ENCODE peak calls at places on chromosomes 6 and 20, in seven cellular contexts. D is Peyer's patch, Q is body of pancreas, N is esophagus muscularis mucosa, V is IMR-90, R is GM12878, K is A549. A is an unnamed sample. For H3K4me1, the result is how much of the 10 kb centered on the place peaks cover.

GRCh38 chr20:57568088-57568896 is 7.4 kb downstream of the PCK1 start:
- DNase-seq in D (no peak), Q (no peak), N (no peak), V (no peak), R (no peak), K (no peak), A (no peak)

GRCh38 chr20:63192721-63193120 is 23.2 kb downstream of the YTHDF1 start:
- DNase-seq in D (no peak), Q (no peak), N (no peak), V (no peak), R (no peak), K (no peak), A (no peak)

GRCh38 chr6:161168281-161168891 is 105.5 kb downstream of the AGPAT4 start:
- DNase-seq in D (no peak), Q (no peak), N (no peak), V (peak), R (no peak), K (peak), A (no peak)

GRCh38 chr6:138004423-138005287 is 102.6 kb downstream of the PERP start:
- DNase-seq in D (peak), Q (no peak), N (no peak), V (peak), R (peak), K (peak), A (no peak)

GRCh38 chr6:98927534-98927933 is 20.2 kb downstream of the FBXL4 start:
- DNase-seq in D (no peak), Q (peak), N (no peak), V (no peak), R (no peak), K (no peak), A (no peak)

GRCh38 chr6:2209226-2209809 is 36.1 kb downstream of the GMDS start:
- DNase-seq in D (peak), Q (peak), N (no peak), V (peak), R (peak), K (no peak), A (no peak)

GRCh38 chr6:160494576-160494975 is 146.4 kb downstream of the SLC22A3 start:
- DNase-seq in D (no peak), Q (no peak), N (no peak), V (no peak), R (no peak), K (no peak), A (no peak)

GRCh38 chr6:105608711-105609374 is 206.0 kb upstream of the PREP start:
- DNase-seq in D (no peak), Q (no peak), N (no peak), V (peak), R (no peak), K (peak), A (no peak)

GRCh38 chr6:154164397-154164796 is 125.4 kb downstream of the OPRM1 start:
- DNase-seq in D (no peak), Q (peak), N (no peak), V (peak), R (no peak), K (no peak), A (peak)

GRCh38 chr20:62367136-62367482 is at the start of gene LAMA5:
- DNase-seq in D (peak), Q (peak), N (no peak), V (no peak), R (no peak), K (no peak), A (no peak)

GRCh38 chr6:89805814-89806371 is 13.7 kb downstream of the MDN1 start:
- DNase-seq in D (no peak), Q (no peak), N (no peak), V (no peak), R (no peak), K (no peak), A (no peak)

GRCh38 chr20:23049201-23049932 is at the start of gene THBD:
- DNase-seq in D (peak), Q (peak), N (peak), V (peak), R (no peak), K (peak), A (peak)

GRCh38 chr6:7640607-7641577 is 50.9 kb downstream of the SNRNP48 start:
- DNase-seq in D (no peak), Q (no peak), N (no peak), V (peak), R (no peak), K (peak), A (no peak)

GRCh38 chr20:58141496-58141895 is 87.0 kb downstream of the ANKRD60 start:
- DNase-seq in D (no peak), Q (no peak), N (no peak), V (no peak), R (no peak), K (no peak), A (no peak)

GRCh38 chr6:121426686-121427085 is 8.8 kb upstream of the GJA1 start:
- DNase-seq in D (no peak), Q (no peak), N (no peak), V (no peak), R (no peak), K (no peak), A (no peak)

GRCh38 chr6:1385129-1386042 is 4.0 kb upstream of the FOXF2 start:
- DNase-seq in D (no peak), Q (no peak), N (no peak), V (no peak), R (no peak), K (no peak), A (no peak)

GRCh38 chr6:136360783-136361182 is 71.1 kb upstream of the BCLAF1 start:
- DNase-seq in D (no peak), Q (no peak), N (no peak), V (no peak), R (no peak), K (no peak), A (no peak)

GRCh38 chr6:71527831-71528377 is 239.3 kb downstream of the OGFRL1 start:
- DNase-seq in D (no peak), Q (no peak), N (no peak), V (peak), R (no peak), K (no peak), A (no peak)

GRCh38 chr6:16974729-16975359 is 127.0 kb upstream of the STMND1 start:
- DNase-seq in D (no peak), Q (no peak), N (no peak), V (no peak), R (no peak), K (no peak), A (no peak)

GRCh38 chr20:4560667-4561066 is 161.0 kb upstream of the PRND start:
- DNase-seq in D (no peak), Q (no peak), N (no peak), V (peak), R (no peak), K (no peak), A (no peak)

GRCh38 chr6:139825935-139826374 is 451.5 kb upstream of the CITED2 start:
- DNase-seq in D (no peak), Q (no peak), N (no peak), V (no peak), R (no peak), K (no peak), A (no peak)

GRCh38 chr6:36216559-36216958 is 20.0 kb downstream of the BRPF3 start:
- DNase-seq in D (peak), Q (peak), N (no peak), V (peak), R (no peak), K (no peak), A (no peak)

GRCh38 chr6:98977606-98978292 is 30.0 kb upstream of the FBXL4 start:
- DNase-seq in D (no peak), Q (no peak), N (no peak), V (no peak), R (no peak), K (no peak), A (no peak)

GRCh38 chr20:25065044-25065624 is 7.2 kb upstream of the ACSS1 start:
- DNase-seq in D (peak), Q (no peak), N (no peak), V (no peak), R (no peak), K (no peak), A (peak)

GRCh38 chr6:157568702-157569101 is 187.7 kb downstream of the ZDHHC14 start:
- DNase-seq in D (no peak), Q (no peak), N (no peak), V (no peak), R (no peak), K (no peak), A (no peak)
- H3K4me1 ChIP-seq in D (under half), Q (under half), N (under half), V (under half), R (under half), K (under half), A (under half)

GRCh38 chr6:155491421-155491820 is 35.8 kb upstream of the NOX3 start:
- DNase-seq in D (no peak), Q (no peak), N (no peak), V (no peak), R (no peak), K (no peak), A (no peak)

GRCh38 chr6:155493026-155493693 is 37.5 kb upstream of the NOX3 start:
- DNase-seq in D (no peak), Q (no peak), N (no peak), V (no peak), R (no peak), K (no peak), A (no peak)

GRCh38 chr6:155495011-155495768 is 39.6 kb upstream of the NOX3 start:
- DNase-seq in D (peak), Q (peak), N (no peak), V (peak), R (no peak), K (no peak), A (peak)

GRCh38 chr6:155492061-155492735 is 36.6 kb upstream of the NOX3 start:
- DNase-seq in D (no peak), Q (no peak), N (no peak), V (no peak), R (no peak), K (no peak), A (no peak)

DNA sequence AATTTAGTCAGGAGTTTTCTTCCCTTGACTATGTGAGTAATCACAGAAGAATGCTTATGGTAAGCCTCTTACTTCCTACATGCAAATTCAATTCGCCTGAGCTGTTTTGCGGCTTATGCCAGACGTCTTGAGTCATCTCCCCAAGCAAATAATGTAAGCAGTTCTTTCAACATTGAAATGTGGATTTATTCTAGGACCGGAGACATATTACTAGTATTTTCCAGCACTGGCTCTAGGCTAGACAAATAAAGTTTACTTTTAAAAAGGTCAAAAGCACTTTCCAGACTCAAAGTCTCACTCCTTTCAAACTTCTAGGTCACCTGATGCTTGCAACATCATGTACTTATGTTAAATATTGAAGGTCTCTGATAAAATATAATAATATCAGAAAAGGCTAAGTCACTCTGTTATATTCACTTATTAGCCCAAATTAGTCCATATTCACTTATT is 38.1 kb upstream of the NOX3 start:
- DNase-seq in D (peak), Q (peak), N (no peak), V (peak), R (peak), K (peak), A (peak)
- TF ChIP-seq POLR2A in D (no peak), Q (no peak), N (no peak), V (peak), R (no peak), K (no peak), A (no peak)

DNA sequence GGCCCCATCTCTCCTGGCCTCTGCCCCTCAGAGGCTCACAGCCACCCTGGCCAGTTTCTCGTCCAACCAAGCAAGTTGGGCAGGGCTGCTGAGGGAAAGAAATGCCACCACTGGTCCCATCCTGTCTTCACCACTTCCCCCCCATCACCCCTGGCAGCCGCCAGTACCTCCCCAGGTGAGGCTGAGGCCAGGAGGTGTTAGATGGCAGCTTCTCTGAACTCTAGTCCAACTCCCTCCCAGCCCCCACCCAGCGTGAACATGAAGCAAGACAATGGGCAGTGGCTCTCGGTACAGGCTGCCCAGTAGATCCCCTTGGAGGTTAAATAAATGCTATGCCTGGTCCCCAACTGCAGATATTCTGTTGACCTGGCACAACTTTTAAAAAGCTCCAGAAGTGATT is 25.9 kb downstream of the KCNK5 start:
- DNase-seq in D (no peak), Q (peak), N (no peak), V (no peak), R (no peak), K (no peak), A (no peak)
- H3K4me1 ChIP-seq in D (half or more), Q (half or more), N (under half), V (under half), R (under half), K (half or more), A (under half)

GRCh38 chr6:26187981-26188635 is 100.9 kb downstream of the HFE start:
- DNase-seq in D (peak), Q (peak), N (no peak), V (peak), R (no peak), K (no peak), A (no peak)
- TF ChIP-seq POLR2A in D (no peak), Q (no peak), N (no peak), V (no peak), R (no peak), K (peak), A (no peak)

DNA sequence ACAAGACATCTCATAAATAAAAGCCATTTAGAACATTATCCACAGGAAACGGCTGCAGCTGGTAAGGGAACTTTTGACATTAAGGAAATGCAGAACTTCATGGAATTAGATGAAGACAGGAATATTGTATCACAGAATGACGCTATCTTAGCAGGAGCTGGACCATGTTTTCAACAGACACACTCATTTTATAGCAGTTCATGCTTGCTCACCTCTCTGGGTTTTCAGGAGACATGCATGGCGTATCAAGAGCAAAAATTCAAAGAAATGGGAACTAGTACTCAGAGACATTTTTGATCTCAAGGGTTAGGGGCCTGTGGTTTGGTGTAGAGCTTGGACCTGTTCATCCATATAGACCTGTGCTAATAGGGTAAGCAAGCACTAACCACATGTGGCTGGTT is 125.0 kb downstream of the FYN start:
- DNase-seq in D (peak), Q (no peak), N (no peak), V (no peak), R (no peak), K (no peak), A (no peak)
- H3K4me1 ChIP-seq in D (under half), Q (under half), N (under half), V (under half), R (half or more), K (under half), A (under half)

GRCh38 chr6:34246563-34247391 is 2.0 kb downstream of the SMIM29 start:
- DNase-seq in D (peak), Q (no peak), N (no peak), V (peak), R (no peak), K (no peak), A (no peak)
- TF ChIP-seq POLR2A in D (no peak), Q (no peak), N (no peak), V (peak), R (peak), K (no peak), A (no peak)

DNA sequence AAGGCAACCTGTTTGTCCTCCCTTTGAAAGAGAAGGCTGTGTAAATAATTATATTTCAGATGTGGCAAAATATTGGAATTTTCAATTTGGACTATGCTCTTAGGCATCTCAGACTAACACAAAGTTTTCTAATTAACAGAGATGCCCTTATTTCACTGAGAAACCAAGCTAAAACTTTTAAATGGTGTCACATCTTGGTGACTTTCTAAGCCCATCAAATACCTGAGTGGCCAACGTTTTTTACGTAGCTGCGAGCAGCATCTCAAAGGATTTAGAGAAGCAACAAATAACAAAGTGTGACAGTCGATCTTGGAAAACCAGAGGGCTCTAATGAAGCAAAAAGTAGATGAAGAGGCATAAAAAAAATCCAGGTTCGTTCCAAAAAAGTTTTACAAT is 3.4 kb upstream of the HEY2 start:
- DNase-seq in D (no peak), Q (no peak), N (no peak), V (no peak), R (no peak), K (no peak), A (no peak)
- H3K4me1 ChIP-seq in D (under half), Q (under half), N (under half), V (under half), R (under half), K (under half), A (under half)